ENCODE peak calls at places on chromosome 22, in eight cellular contexts. Z, G, B, F, H, Y, Q and E are unnamed samples.

GRCh38 chr22:28736296-28737155 is 5.1 kb downstream of the CHEK2 start:
- DNase-seq in Z (no peak), G (no peak), H (no peak), B (no peak), F (no peak), Q (no peak), Y (peak; percentile 22), E (no peak)

GRCh38 chr22:20315337-20316216 is 4.3 kb downstream of the DGCR6L start:
- DNase-seq in H (no peak), Q (peak; percentile 14), Y (no peak), F (no peak), G (no peak), Z (no peak), B (no peak), E (no peak)

GRCh38 chr22:44824271-44824670 is 71.9 kb downstream of the ARHGAP8 start:
- DNase-seq in F (no peak), H (no peak), G (no peak), Q (no peak), B (no peak), Y (no peak), Z (no peak), E (no peak)

GRCh38 chr22:27597703-27598444 is 203.7 kb downstream of the MN1 start:
- DNase-seq in Q (no peak), Y (no peak), B (peak; percentile 19), G (no peak), F (no peak), Z (no peak), H (no peak), E (no peak)

GRCh38 chr22:32103648-32104326 is 55.3 kb downstream of the C22orf42 start:
- DNase-seq in H (no peak), F (no peak), Q (no peak), Y (peak; percentile 57), G (no peak), Z (no peak), B (no peak), E (no peak)

GRCh38 chr22:46057206-46057605 is 80.2 kb upstream of the WNT7B start:
- DNase-seq in Q (no peak), G (no peak), H (no peak), B (no peak), Z (no peak), Y (no peak), F (no peak), E (no peak)

GRCh38 chr22:48884786-48885185 is 942.9 kb downstream of the BRD1 start:
- DNase-seq in B (no peak), Y (no peak), G (no peak), H (no peak), F (no peak), Q (no peak), Z (no peak), E (no peak)

GRCh38 chr22:48750282-48750681 is 1077.4 kb downstream of the BRD1 start:
- DNase-seq in H (no peak), Q (no peak), Y (no peak), F (no peak), G (no peak), Z (no peak), B (no peak), E (no peak)

GRCh38 chr22:27866136-27867091 is 52.6 kb downstream of the PITPNB start:
- DNase-seq in G (no peak), F (no peak), B (peak; percentile 33), Z (no peak), Y (no peak), H (no peak), Q (no peak), E (no peak)

GRCh38 chr22:46547883-46548244 is 10.4 kb upstream of the CELSR1 start:
- DNase-seq in G (no peak), F (peak; percentile 48), Q (no peak), Z (no peak), Y (no peak), B (no peak), H (no peak), E (no peak)

GRCh38 chr22:27509132-27509920 is 292.2 kb downstream of the MN1 start:
- DNase-seq in Z (no peak), H (no peak), Q (no peak), G (no peak), B (no peak), F (no peak), Y (no peak), E (no peak)

GRCh38 chr22:41883400-41883799 is 31.5 kb downstream of the SHISA8 start:
- DNase-seq in Y (no peak), F (no peak), Z (no peak), H (no peak), B (no peak), Q (no peak), G (no peak), E (no peak)

GRCh38 chr22:32534252-32535215 is 59.9 kb downstream of the FBXO7 start:
- DNase-seq in G (no peak), B (no peak), Z (no peak), F (no peak), Q (peak; percentile 56), Y (no peak), H (no peak), E (no peak)

GRCh38 chr22:49523374-49524008 is 304.2 kb downstream of the BRD1 start:
- DNase-seq in Z (no peak), B (no peak), H (no peak), G (no peak), Y (no peak), Q (no peak), F (no peak), E (no peak)

GRCh38 chr22:23763579-23764331 is 965 bp downstream of the C22orf15 start:
- DNase-seq in Z (peak; percentile 52), Q (no peak), H (peak; percentile 50), F (no peak), B (no peak), G (no peak), Y (no peak), E (no peak)

GRCh38 chr22:50085211-50085999 is at the start of gene MLC1:
- DNase-seq in G (no peak), Z (no peak), B (no peak), Q (no peak), Y (no peak), F (no peak), H (no peak), E (no peak)

GRCh38 chr22:23402275-23403151 is 177.6 kb downstream of the IGLL1 start:
- DNase-seq in G (peak; percentile 12), Z (peak; percentile 78), F (peak; percentile 60), Y (peak; percentile 62), B (no peak), Q (peak; percentile 85), H (peak; percentile 46), E (peak; percentile 20)

GRCh38 chr22:37282385-37282677 is at the start of gene CYTH4:
- DNase-seq in G (no peak), Z (peak; percentile 81), B (no peak), Y (no peak), H (peak; percentile 81), F (no peak), Q (peak; percentile 55), E (no peak)

GRCh38 chr22:42001127-42001526 is 2.5 kb downstream of the WBP2NL start:
- DNase-seq in H (no peak), Q (no peak), B (no peak), G (no peak), Z (no peak), F (no peak), Y (no peak), E (no peak)

GRCh38 chr22:38347181-38347943 is 30.1 kb upstream of the CSNK1E start:
- DNase-seq in B (no peak), Z (no peak), G (no peak), Q (no peak), H (no peak), F (no peak), Y (peak; percentile 40), E (no peak)

GRCh38 chr22:36824655-36825054 is 7.8 kb upstream of the PVALB start:
- DNase-seq in F (no peak), B (no peak), Q (no peak), Y (no peak), Z (no peak), H (no peak), G (no peak), E (no peak)